ENCODE peak calls at places on chromosome 3, in seven cellular contexts. One of them, this sample, is unnamed.

GRCh38 chr3:139772539-139773500 is 95.0 kb upstream of the NMNAT3 start:
- DNase-seq in stomach: no peak
- DNase-seq in dorsolateral prefrontal cortex: no peak
- DNase-seq in CD8-positive, alpha-beta T cell: no peak
- DNase-seq in astrocyte of the spinal cord: peak
- DNase-seq in left ventricle myocardium inferior: no peak
- DNase-seq in HFF-Myc: peak
- DNase-seq in this sample: no peak

GRCh38 chr3:162764672-162765071 is 1268.1 kb downstream of the OTOL1 start:
- DNase-seq in stomach: no peak
- DNase-seq in dorsolateral prefrontal cortex: no peak
- DNase-seq in CD8-positive, alpha-beta T cell: no peak
- DNase-seq in astrocyte of the spinal cord: no peak
- DNase-seq in left ventricle myocardium inferior: no peak
- DNase-seq in HFF-Myc: no peak
- DNase-seq in this sample: no peak

GRCh38 chr3:155934215-155934614 is 63.8 kb downstream of the GMPS start:
- DNase-seq in stomach: no peak
- DNase-seq in dorsolateral prefrontal cortex: no peak
- DNase-seq in CD8-positive, alpha-beta T cell: no peak
- DNase-seq in astrocyte of the spinal cord: no peak
- DNase-seq in left ventricle myocardium inferior: no peak
- DNase-seq in HFF-Myc: no peak
- DNase-seq in this sample: no peak

GRCh38 chr3:140595295-140595694 is 82.6 kb upstream of the TRIM42 start:
- DNase-seq in stomach: no peak
- DNase-seq in dorsolateral prefrontal cortex: no peak
- DNase-seq in CD8-positive, alpha-beta T cell: no peak
- DNase-seq in astrocyte of the spinal cord: peak
- DNase-seq in left ventricle myocardium inferior: no peak
- DNase-seq in HFF-Myc: no peak
- DNase-seq in this sample: no peak

GRCh38 chr3:25428003-25428861 is at the start of gene RARB:
- DNase-seq in stomach: peak
- DNase-seq in dorsolateral prefrontal cortex: peak
- DNase-seq in CD8-positive, alpha-beta T cell: no peak
- DNase-seq in astrocyte of the spinal cord: peak
- DNase-seq in left ventricle myocardium inferior: peak
- DNase-seq in HFF-Myc: peak
- DNase-seq in this sample: no peak

GRCh38 chr3:122484985-122485384 is 29.8 kb downstream of the KPNA1 start:
- DNase-seq in stomach: peak
- DNase-seq in dorsolateral prefrontal cortex: no peak
- DNase-seq in CD8-positive, alpha-beta T cell: no peak
- DNase-seq in astrocyte of the spinal cord: peak
- DNase-seq in left ventricle myocardium inferior: no peak
- DNase-seq in HFF-Myc: no peak
- DNase-seq in this sample: no peak

GRCh38 chr3:38543602-38544001 is 47.5 kb downstream of the EXOG start:
- DNase-seq in stomach: no peak
- DNase-seq in dorsolateral prefrontal cortex: no peak
- DNase-seq in CD8-positive, alpha-beta T cell: no peak
- DNase-seq in astrocyte of the spinal cord: no peak
- DNase-seq in left ventricle myocardium inferior: peak
- DNase-seq in HFF-Myc: no peak
- DNase-seq in this sample: no peak

GRCh38 chr3:30694148-30694547 is 87.7 kb downstream of the TGFBR2 start:
- DNase-seq in stomach: no peak
- DNase-seq in dorsolateral prefrontal cortex: no peak
- DNase-seq in CD8-positive, alpha-beta T cell: no peak
- DNase-seq in astrocyte of the spinal cord: no peak
- DNase-seq in left ventricle myocardium inferior: no peak
- DNase-seq in HFF-Myc: no peak
- DNase-seq in this sample: no peak

GRCh38 chr3:159273608-159274007 is 471.8 kb downstream of the MFSD1 start:
- DNase-seq in stomach: no peak
- DNase-seq in dorsolateral prefrontal cortex: no peak
- DNase-seq in CD8-positive, alpha-beta T cell: no peak
- DNase-seq in astrocyte of the spinal cord: peak
- DNase-seq in left ventricle myocardium inferior: peak
- DNase-seq in HFF-Myc: peak
- DNase-seq in this sample: no peak

DNA sequence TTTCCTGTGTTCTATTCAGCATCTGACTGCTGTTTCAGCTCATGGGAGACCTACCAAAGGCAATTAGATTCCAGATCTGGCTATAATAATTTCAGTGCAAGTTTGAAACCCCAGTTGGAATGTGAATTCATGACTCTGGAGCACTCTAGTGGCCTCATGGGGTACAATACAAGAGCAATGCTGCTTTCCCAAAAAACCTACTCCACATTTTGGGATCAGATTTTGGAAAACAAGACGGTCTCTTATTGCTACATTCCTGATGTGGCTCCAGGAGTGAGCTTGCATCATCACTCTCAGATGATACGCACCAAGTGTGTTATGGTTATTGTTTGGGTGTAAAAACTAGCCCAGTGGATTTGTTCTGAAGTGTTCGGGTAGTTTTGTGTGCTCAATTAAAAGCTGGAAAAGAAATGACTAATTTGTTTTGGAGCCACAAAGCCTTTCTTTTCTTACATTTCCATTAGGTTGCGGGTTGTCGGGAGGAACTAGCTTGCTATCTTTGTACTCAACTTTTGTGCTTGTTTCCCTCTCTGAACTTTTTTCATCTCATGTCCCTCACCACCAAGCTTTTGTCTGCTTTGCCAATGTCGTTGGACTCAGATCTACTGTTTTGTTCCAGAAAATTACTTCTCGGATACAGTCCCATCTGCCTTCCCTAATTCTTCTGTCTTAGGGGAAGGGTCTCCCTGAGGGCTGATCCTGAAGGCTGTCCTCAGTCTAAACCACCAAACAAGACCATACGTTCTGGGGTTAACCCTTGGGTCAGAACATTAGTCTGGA is 272.1 kb downstream of the BBX start:
- DNase-seq in stomach: no peak
- DNase-seq in dorsolateral prefrontal cortex: no peak
- DNase-seq in CD8-positive, alpha-beta T cell: no peak
- DNase-seq in astrocyte of the spinal cord: no peak
- DNase-seq in left ventricle myocardium inferior: no peak
- DNase-seq in HFF-Myc: no peak
- DNase-seq in this sample: no peak
- TF ChIP-seq CTCF in stomach: peak
- TF ChIP-seq CTCF in dorsolateral prefrontal cortex: peak
- TF ChIP-seq CTCF in CD8-positive, alpha-beta T cell: no peak
- TF ChIP-seq CTCF in astrocyte of the spinal cord: no peak
- TF ChIP-seq CTCF in left ventricle myocardium inferior: peak
- TF ChIP-seq CTCF in HFF-Myc: peak
- TF ChIP-seq CTCF in this sample: no peak

GRCh38 chr3:102190340-102190723 is 244.5 kb upstream of the ZPLD1 start:
- DNase-seq in stomach: peak
- DNase-seq in dorsolateral prefrontal cortex: no peak
- DNase-seq in CD8-positive, alpha-beta T cell: no peak
- DNase-seq in astrocyte of the spinal cord: no peak
- DNase-seq in left ventricle myocardium inferior: no peak
- DNase-seq in HFF-Myc: no peak
- DNase-seq in this sample: no peak
- TF ChIP-seq CTCF in stomach: no peak
- TF ChIP-seq CTCF in dorsolateral prefrontal cortex: no peak
- TF ChIP-seq CTCF in CD8-positive, alpha-beta T cell: no peak
- TF ChIP-seq CTCF in astrocyte of the spinal cord: no peak
- TF ChIP-seq CTCF in left ventricle myocardium inferior: no peak
- TF ChIP-seq CTCF in HFF-Myc: no peak
- TF ChIP-seq CTCF in this sample: no peak

GRCh38 chr3:43632269-43632733 is 10.5 kb upstream of the ANO10 start:
- DNase-seq in stomach: no peak
- DNase-seq in dorsolateral prefrontal cortex: no peak
- DNase-seq in CD8-positive, alpha-beta T cell: no peak
- DNase-seq in astrocyte of the spinal cord: peak
- DNase-seq in left ventricle myocardium inferior: no peak
- DNase-seq in HFF-Myc: peak
- DNase-seq in this sample: no peak
- TF ChIP-seq CTCF in stomach: no peak
- TF ChIP-seq CTCF in dorsolateral prefrontal cortex: no peak
- TF ChIP-seq CTCF in CD8-positive, alpha-beta T cell: no peak
- TF ChIP-seq CTCF in astrocyte of the spinal cord: no peak
- TF ChIP-seq CTCF in left ventricle myocardium inferior: no peak
- TF ChIP-seq CTCF in HFF-Myc: no peak
- TF ChIP-seq CTCF in this sample: no peak

GRCh38 chr3:72343078-72343477 is 505.2 kb downstream of the SHQ1 start:
- DNase-seq in stomach: no peak
- DNase-seq in dorsolateral prefrontal cortex: no peak
- DNase-seq in CD8-positive, alpha-beta T cell: no peak
- DNase-seq in astrocyte of the spinal cord: peak
- DNase-seq in left ventricle myocardium inferior: no peak
- DNase-seq in HFF-Myc: no peak
- DNase-seq in this sample: no peak
- TF ChIP-seq CTCF in stomach: no peak
- TF ChIP-seq CTCF in dorsolateral prefrontal cortex: no peak
- TF ChIP-seq CTCF in CD8-positive, alpha-beta T cell: no peak
- TF ChIP-seq CTCF in astrocyte of the spinal cord: no peak
- TF ChIP-seq CTCF in left ventricle myocardium inferior: no peak
- TF ChIP-seq CTCF in HFF-Myc: no peak
- TF ChIP-seq CTCF in this sample: no peak

GRCh38 chr3:177468816-177469590 is 271.7 kb upstream of the TBL1XR1 start:
- DNase-seq in stomach: no peak
- DNase-seq in dorsolateral prefrontal cortex: no peak
- DNase-seq in CD8-positive, alpha-beta T cell: no peak
- DNase-seq in astrocyte of the spinal cord: no peak
- DNase-seq in left ventricle myocardium inferior: no peak
- DNase-seq in HFF-Myc: no peak
- DNase-seq in this sample: no peak
- TF ChIP-seq CTCF in stomach: no peak
- TF ChIP-seq CTCF in dorsolateral prefrontal cortex: no peak
- TF ChIP-seq CTCF in CD8-positive, alpha-beta T cell: no peak
- TF ChIP-seq CTCF in astrocyte of the spinal cord: no peak
- TF ChIP-seq CTCF in left ventricle myocardium inferior: no peak
- TF ChIP-seq CTCF in HFF-Myc: no peak
- TF ChIP-seq CTCF in this sample: no peak

GRCh38 chr3:55873523-55874254 is 386.6 kb upstream of the WNT5A start:
- DNase-seq in stomach: no peak
- DNase-seq in dorsolateral prefrontal cortex: no peak
- DNase-seq in CD8-positive, alpha-beta T cell: no peak
- DNase-seq in astrocyte of the spinal cord: peak
- DNase-seq in left ventricle myocardium inferior: no peak
- DNase-seq in HFF-Myc: no peak
- DNase-seq in this sample: no peak

GRCh38 chr3:55879901-55880331 is 392.8 kb upstream of the WNT5A start:
- DNase-seq in stomach: no peak
- DNase-seq in dorsolateral prefrontal cortex: no peak
- DNase-seq in CD8-positive, alpha-beta T cell: no peak
- DNase-seq in astrocyte of the spinal cord: peak
- DNase-seq in left ventricle myocardium inferior: no peak
- DNase-seq in HFF-Myc: no peak
- DNase-seq in this sample: no peak

GRCh38 chr3:55870576-55870975 is 383.5 kb upstream of the WNT5A start:
- DNase-seq in stomach: no peak
- DNase-seq in dorsolateral prefrontal cortex: no peak
- DNase-seq in CD8-positive, alpha-beta T cell: no peak
- DNase-seq in astrocyte of the spinal cord: no peak
- DNase-seq in left ventricle myocardium inferior: no peak
- DNase-seq in HFF-Myc: no peak
- DNase-seq in this sample: no peak

GRCh38 chr3:55877703-55878102 is 390.6 kb upstream of the WNT5A start:
- DNase-seq in stomach: no peak
- DNase-seq in dorsolateral prefrontal cortex: no peak
- DNase-seq in CD8-positive, alpha-beta T cell: no peak
- DNase-seq in astrocyte of the spinal cord: no peak
- DNase-seq in left ventricle myocardium inferior: no peak
- DNase-seq in HFF-Myc: no peak
- DNase-seq in this sample: no peak

DNA sequence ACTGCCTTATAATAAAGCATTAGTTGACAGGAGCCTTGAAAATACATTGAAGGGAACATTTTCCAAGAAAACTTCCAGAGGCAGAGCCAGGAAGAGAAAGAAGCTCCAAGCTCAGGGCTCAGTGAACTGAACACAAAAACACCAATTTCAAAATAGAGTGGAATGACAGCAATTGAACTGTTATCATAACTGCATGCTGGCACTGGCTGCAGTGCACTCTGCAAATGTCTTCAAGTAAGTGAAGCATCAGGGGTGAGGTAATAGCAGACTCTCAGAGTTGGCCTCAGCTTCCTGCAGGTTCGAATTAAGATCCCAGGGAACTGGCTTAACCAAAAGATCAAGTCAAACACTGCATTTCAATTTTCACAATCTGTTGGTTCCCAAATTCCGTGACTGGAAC is 388.0 kb upstream of the WNT5A start:
- DNase-seq in stomach: no peak
- DNase-seq in dorsolateral prefrontal cortex: no peak
- DNase-seq in CD8-positive, alpha-beta T cell: no peak
- DNase-seq in astrocyte of the spinal cord: no peak
- DNase-seq in left ventricle myocardium inferior: no peak
- DNase-seq in HFF-Myc: no peak
- DNase-seq in this sample: no peak
- TF ChIP-seq CTCF in stomach: no peak
- TF ChIP-seq CTCF in dorsolateral prefrontal cortex: no peak
- TF ChIP-seq CTCF in CD8-positive, alpha-beta T cell: no peak
- TF ChIP-seq CTCF in astrocyte of the spinal cord: no peak
- TF ChIP-seq CTCF in left ventricle myocardium inferior: no peak
- TF ChIP-seq CTCF in HFF-Myc: no peak
- TF ChIP-seq CTCF in this sample: no peak

GRCh38 chr3:24161841-24162240 is 216.8 kb downstream of the NR1D2 start:
- DNase-seq in stomach: no peak
- DNase-seq in dorsolateral prefrontal cortex: no peak
- DNase-seq in CD8-positive, alpha-beta T cell: no peak
- DNase-seq in astrocyte of the spinal cord: no peak
- DNase-seq in left ventricle myocardium inferior: no peak
- DNase-seq in HFF-Myc: no peak
- DNase-seq in this sample: no peak
- TF ChIP-seq CTCF in stomach: no peak
- TF ChIP-seq CTCF in dorsolateral prefrontal cortex: no peak
- TF ChIP-seq CTCF in CD8-positive, alpha-beta T cell: no peak
- TF ChIP-seq CTCF in astrocyte of the spinal cord: no peak
- TF ChIP-seq CTCF in left ventricle myocardium inferior: no peak
- TF ChIP-seq CTCF in HFF-Myc: no peak
- TF ChIP-seq CTCF in this sample: no peak

DNA sequence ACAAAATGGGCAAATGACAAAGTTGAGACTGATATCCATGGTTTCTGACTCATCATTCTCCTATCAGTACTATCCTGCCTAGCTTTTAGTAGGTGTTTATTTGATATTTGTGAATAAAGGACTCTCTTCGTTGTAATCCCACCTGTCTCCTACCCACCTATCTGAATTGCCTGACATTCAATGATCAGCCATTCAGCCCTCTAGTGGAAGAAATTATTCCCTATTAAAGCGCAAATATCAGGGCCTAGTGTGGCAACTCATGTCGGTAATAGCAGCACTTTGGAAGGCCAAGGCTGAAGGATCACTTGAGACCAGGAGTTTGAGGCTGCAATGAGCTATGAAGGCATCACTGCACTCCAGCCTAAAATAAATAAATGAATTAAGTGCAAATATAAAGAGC is 195.7 kb upstream of the SETMAR start:
- DNase-seq in stomach: no peak
- DNase-seq in dorsolateral prefrontal cortex: no peak
- DNase-seq in CD8-positive, alpha-beta T cell: no peak
- DNase-seq in astrocyte of the spinal cord: no peak
- DNase-seq in left ventricle myocardium inferior: no peak
- DNase-seq in HFF-Myc: no peak
- DNase-seq in this sample: no peak
- TF ChIP-seq CTCF in stomach: no peak
- TF ChIP-seq CTCF in dorsolateral prefrontal cortex: no peak
- TF ChIP-seq CTCF in CD8-positive, alpha-beta T cell: no peak
- TF ChIP-seq CTCF in astrocyte of the spinal cord: no peak
- TF ChIP-seq CTCF in left ventricle myocardium inferior: no peak
- TF ChIP-seq CTCF in HFF-Myc: no peak
- TF ChIP-seq CTCF in this sample: no peak